ENCODE peak calls at places on chromosomes 2 and 18, in six cellular contexts. G is small intestine; T is breast epithelium; M is GM23338; H is CD8-positive, alpha-beta T cell; Z is upper lobe of right lung. P is an unnamed sample. For H3K4me1, the result is how much of the 10 kb centered on the place peaks cover.

GRCh38 chr2:1748741-1749488 is 4.6 kb upstream of the PXDN start:
- DNase-seq in G (no peak), T (no peak), M (no peak), H (no peak), Z (peak), P (peak)

GRCh38 chr2:187228986-187229385 is 219.1 kb downstream of the CALCRL start:
- DNase-seq in G (no peak), T (no peak), M (no peak), H (no peak), Z (no peak), P (no peak)

GRCh38 chr2:220373878-220374277 is 746.4 kb downstream of the SLC4A3 start:
- DNase-seq in G (no peak), T (no peak), M (peak), H (no peak), Z (no peak), P (no peak)

GRCh38 chr2:182980115-182980514 is 58.1 kb downstream of the NCKAP1 start:
- DNase-seq in G (peak), T (no peak), M (peak), H (no peak), Z (no peak), P (no peak)

GRCh38 chr2:85853499-85854165 is 35.2 kb downstream of the ST3GAL5 start:
- DNase-seq in G (peak), T (no peak), M (no peak), H (peak), Z (no peak), P (no peak)

GRCh38 chr2:10316336-10316735 is 13.6 kb downstream of the HPCAL1 start:
- DNase-seq in G (no peak), T (no peak), M (no peak), H (no peak), Z (no peak), P (no peak)

GRCh38 chr2:235749121-235749780 is 255.4 kb downstream of the AGAP1 start:
- DNase-seq in G (no peak), T (no peak), M (no peak), H (no peak), Z (no peak), P (no peak)

GRCh38 chr2:101520246-101520645 is 45.3 kb upstream of the RFX8 start:
- DNase-seq in G (no peak), T (no peak), M (no peak), H (no peak), Z (no peak), P (no peak)

GRCh38 chr18:79871026-79871390 is 73.3 kb downstream of the KCNG2 start:
- DNase-seq in G (no peak), T (no peak), M (no peak), H (no peak), Z (peak), P (no peak)

GRCh38 chr2:118965737-118966136 is 23.7 kb downstream of the MARCO start:
- DNase-seq in G (no peak), T (no peak), M (no peak), H (no peak), Z (no peak), P (no peak)

GRCh38 chr2:227292314-227292713 is 32.7 kb upstream of the MFF start:
- DNase-seq in G (no peak), T (no peak), M (no peak), H (no peak), Z (no peak), P (no peak)

GRCh38 chr2:173631123-173631450 is 276.4 kb downstream of the CDCA7 start:
- DNase-seq in G (no peak), T (no peak), M (no peak), H (no peak), Z (no peak), P (peak)

GRCh38 chr2:192195548-192196418 is 1.1 kb upstream of the TMEFF2 start:
- DNase-seq in G (peak), T (no peak), M (peak), H (peak), Z (peak), P (no peak)

GRCh38 chr2:121000804-121001203 is 265.1 kb downstream of the GLI2 start:
- DNase-seq in G (no peak), T (no peak), M (no peak), H (no peak), Z (no peak), P (no peak)
- H3K27ac ChIP-seq in G (no peak), T (no peak), M (no peak), H (no peak), Z (no peak), P (no peak)

GRCh38 chr2:47198985-47199451 is 43.9 kb upstream of the STPG4 start:
- DNase-seq in G (no peak), T (no peak), M (no peak), H (no peak), Z (no peak), P (no peak)

GRCh38 chr2:47195149-47195548 is 40.0 kb upstream of the STPG4 start:
- DNase-seq in G (no peak), T (no peak), M (no peak), H (no peak), Z (no peak), P (no peak)

GRCh38 chr2:47193607-47194006 is 38.5 kb upstream of the STPG4 start:
- DNase-seq in G (no peak), T (no peak), M (no peak), H (no peak), Z (no peak), P (no peak)

GRCh38 chr2:47194410-47194809 is 39.3 kb upstream of the STPG4 start:
- DNase-seq in G (no peak), T (no peak), M (no peak), H (no peak), Z (no peak), P (no peak)

GRCh38 chr2:47196499-47196898 is 41.4 kb upstream of the STPG4 start:
- DNase-seq in G (peak), T (no peak), M (no peak), H (no peak), Z (no peak), P (no peak)
- H3K4me1 ChIP-seq in G (under half), T (under half), M (under half), H (under half), Z (under half), P (under half)

GRCh38 chr2:38828460-38828859 is 47.3 kb downstream of the DHX57 start:
- DNase-seq in G (no peak), T (no peak), M (no peak), H (no peak), Z (no peak), P (no peak)
- H3K27ac ChIP-seq in G (no peak), T (no peak), M (no peak), H (no peak), Z (no peak), P (no peak)

GRCh38 chr2:23687713-23688112 is 239.2 kb downstream of the ATAD2B start:
- DNase-seq in G (no peak), T (no peak), M (no peak), H (no peak), Z (no peak), P (no peak)
- H3K4me1 ChIP-seq in G (under half), T (under half), M (under half), H (under half), Z (under half), P (under half)

DNA sequence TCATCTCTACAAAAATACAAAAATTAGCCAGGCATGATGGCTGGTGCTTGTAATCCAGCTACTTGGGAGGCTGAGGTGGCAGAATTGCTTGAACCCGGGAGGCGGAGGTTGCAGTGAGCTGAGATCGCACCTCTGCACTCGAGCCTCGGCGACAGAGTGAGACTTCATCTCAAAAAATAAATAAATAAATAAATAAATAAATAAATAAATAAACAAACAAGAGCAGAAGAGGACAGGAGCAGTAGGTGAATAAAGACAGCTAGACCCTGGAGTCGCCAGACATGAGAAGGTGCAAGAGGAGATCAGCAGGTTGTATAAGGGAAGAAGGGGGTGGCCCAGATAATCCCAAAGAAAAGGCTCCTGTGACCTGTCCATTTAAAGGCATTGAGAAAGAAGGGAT is 12.3 kb downstream of the LAMA1 start:
- DNase-seq in G (no peak), T (no peak), M (no peak), H (no peak), Z (no peak), P (no peak)
- H3K27ac ChIP-seq in G (no peak), T (no peak), M (no peak), H (no peak), Z (no peak), P (no peak)

DNA sequence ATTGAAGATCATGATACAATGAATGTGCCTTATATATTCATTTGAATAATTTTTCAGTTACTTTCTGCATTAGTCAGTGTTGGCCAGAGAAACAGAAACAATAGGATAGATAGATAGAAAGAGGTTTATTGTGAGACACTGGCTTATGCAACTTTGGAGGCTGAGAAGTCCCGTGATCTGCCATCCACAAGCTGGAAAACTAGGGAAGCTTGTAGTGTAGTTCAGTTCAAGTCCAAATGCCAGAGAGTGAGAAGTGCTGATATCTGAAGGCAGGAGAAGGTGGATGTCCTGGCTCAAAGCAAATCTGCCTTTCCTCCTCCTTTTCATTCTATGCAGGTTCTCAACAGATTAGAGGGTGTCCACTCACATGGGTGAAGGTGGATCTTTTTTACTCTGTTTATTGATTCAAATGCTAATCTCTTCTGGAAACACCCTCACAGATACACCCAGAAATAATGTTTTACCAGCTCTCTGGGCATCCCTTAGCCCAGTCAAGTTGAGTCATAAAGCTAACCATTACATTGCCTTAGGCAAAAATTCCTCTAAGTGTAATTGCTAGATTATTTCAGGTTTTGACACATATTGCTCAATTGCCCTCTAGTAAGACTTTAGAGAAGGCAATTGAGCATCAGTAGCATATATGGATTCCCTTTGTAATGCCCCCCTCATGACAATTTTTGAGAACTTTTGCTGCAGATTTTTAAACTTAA is 341.4 kb downstream of the LPIN1 start:
- DNase-seq in G (no peak), T (no peak), M (no peak), H (no peak), Z (no peak), P (no peak)
- H3K4me1 ChIP-seq in G (under half), T (under half), M (under half), H (under half), Z (under half), P (under half)

P was measured in colonic mucosa.